ENCODE peak calls at places on chromosomes 5 and 9, in seven cellular contexts. Y is Peyer's patch; F is heart right ventricle; R is CD4-positive, alpha-beta memory T cell; P is neural progenitor cell; V is ovary; X is tibial artery. K is an unnamed sample.

GRCh38 chr5:25107878-25108277 is 463.1 kb upstream of the CDH10 start:
- DNase-seq in P (no peak), Y (no peak), F (no peak), X (no peak), R (no peak), V (no peak), K (no peak)

GRCh38 chr9:29657821-29658220 is 2084.5 kb upstream of the C9orf72 start:
- DNase-seq in R (no peak), X (no peak), F (no peak), Y (no peak), V (no peak), P (no peak), K (no peak)

GRCh38 chr5:107247427-107247826 is 423.3 kb downstream of the EFNA5 start:
- DNase-seq in R (no peak), Y (no peak), V (no peak), F (no peak), X (no peak), P (no peak), K (no peak)

GRCh38 chr9:72586388-72587160 is 65.2 kb downstream of the TMC1 start:
- DNase-seq in R (peak; percentile 68), X (no peak), V (peak; percentile 33), P (no peak), F (no peak), Y (no peak), K (no peak)

GRCh38 chr9:71719585-71719984 is 48.7 kb downstream of the CEMIP2 start:
- DNase-seq in R (no peak), X (no peak), F (no peak), V (no peak), P (no peak), Y (no peak), K (no peak)

GRCh38 chr9:69036799-69037198 is 1.2 kb downstream of the FXN start:
- DNase-seq in P (no peak), V (no peak), F (no peak), Y (no peak), X (no peak), R (no peak), K (no peak)

GRCh38 chr5:152331006-152331405 is 74.1 kb downstream of the NMUR2 start:
- DNase-seq in V (no peak), Y (no peak), X (no peak), P (no peak), R (no peak), F (no peak), K (no peak)

GRCh38 chr9:124452841-124453585 is 2.8 kb downstream of the ADGRD2 start:
- DNase-seq in V (no peak), X (peak; percentile 59), Y (no peak), F (no peak), P (no peak), R (no peak), K (no peak)

GRCh38 chr5:150209020-150209635 is 19.3 kb downstream of the SLC6A7 start:
- DNase-seq in Y (peak; percentile 17), V (no peak), F (no peak), R (no peak), P (peak; percentile 39), X (peak; percentile 94), K (no peak)

GRCh38 chr5:4651811-4652565 is 488.1 kb upstream of the ADAMTS16 start:
- DNase-seq in Y (no peak), V (no peak), F (no peak), P (no peak), R (no peak), X (no peak), K (no peak)

DNA sequence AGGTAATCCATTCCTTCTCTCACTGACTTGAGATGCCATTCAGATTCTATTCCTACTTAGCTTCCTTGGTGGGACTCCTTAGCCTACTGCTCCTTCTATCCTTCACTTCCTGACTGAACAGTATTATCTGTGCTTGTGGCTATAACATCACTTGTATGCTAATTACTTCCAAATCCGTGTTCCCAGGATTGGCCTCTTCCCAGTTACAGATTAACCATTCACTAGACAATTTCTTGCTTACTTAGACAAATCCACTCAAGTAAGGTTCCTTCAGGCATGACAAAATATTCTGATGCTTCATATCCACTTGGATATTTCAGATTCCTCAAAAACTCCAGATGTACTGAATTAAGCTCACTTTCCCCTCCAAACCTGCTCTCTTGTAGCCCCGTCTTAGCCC is 18.3 kb downstream of the LIFR start:
- DNase-seq in R (no peak), P (no peak), F (no peak), Y (no peak), V (no peak), X (no peak), K (no peak)
- H3K27ac ChIP-seq in R (no peak overlapping the region), P (no peak overlapping the region), F (no peak overlapping the region), Y (no peak overlapping the region), V (no peak overlapping the region), X (no peak overlapping the region), K (no peak overlapping the region)

GRCh38 chr5:127290019-127290945 is at the start of gene MEGF10:
- DNase-seq in X (no peak), P (peak; percentile 85), Y (no peak), F (peak; percentile 21), V (no peak), R (no peak), K (peak; percentile 71)

GRCh38 chr5:127288676-127289075 is 1.9 kb upstream of the MEGF10 start:
- DNase-seq in R (no peak), P (no peak), F (no peak), X (no peak), V (no peak), Y (no peak), K (no peak)

GRCh38 chr5:127293373-127293772 is 2.8 kb downstream of the MEGF10 start:
- DNase-seq in Y (no peak), V (no peak), R (no peak), F (no peak), P (no peak), X (no peak), K (no peak)

GRCh38 chr5:127292030-127292735 is 1.6 kb downstream of the MEGF10 start:
- DNase-seq in F (no peak), P (no peak), R (no peak), Y (no peak), X (no peak), V (no peak), K (no peak)

GRCh38 chr5:127290946-127291763 is 559 bp downstream of the MEGF10 start:
- DNase-seq in Y (no peak), V (no peak), F (no peak), R (no peak), P (peak; percentile 38), X (no peak), K (no peak)
- H3K4me3 ChIP-seq in Y (peak overlapping the region; percentile 40), V (peak overlapping the region; percentile 37), F (peak overlapping the region; percentile 20), R (no peak overlapping the region), P (peak overlapping the region; percentile 60), X (peak overlapping the region; percentile 42), K (peak overlapping the region; percentile 68)

DNA sequence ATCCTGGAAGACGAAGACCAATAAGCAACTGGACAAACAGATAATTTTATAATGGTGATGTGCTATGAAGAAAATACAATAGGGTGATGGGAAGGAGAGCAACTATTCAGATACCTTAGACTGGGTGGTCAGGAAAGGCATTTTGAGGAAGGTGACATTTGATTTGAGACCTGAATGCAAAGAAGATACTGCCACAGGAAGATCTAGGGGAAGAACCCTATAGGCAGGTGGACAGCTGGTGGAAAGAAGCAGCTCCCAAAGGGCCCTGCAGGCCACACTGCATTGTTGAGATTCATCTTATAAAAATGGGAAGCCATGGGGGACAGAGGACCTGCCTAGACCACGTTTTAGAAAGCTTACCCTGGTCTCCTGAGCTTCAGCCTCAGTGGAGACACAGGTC is 19.7 kb upstream of the CTNNA1 start:
- DNase-seq in R (no peak), Y (no peak), V (no peak), F (no peak), P (no peak), X (no peak), K (no peak)
- H3K27ac ChIP-seq in R (no peak overlapping the region), Y (no peak overlapping the region), V (no peak overlapping the region), F (no peak overlapping the region), P (no peak overlapping the region), X (no peak overlapping the region), K (no peak overlapping the region)

GRCh38 chr5:169979871-169980270 is 424 bp downstream of the INSYN2B start:
- DNase-seq in R (no peak), F (no peak), V (no peak), X (no peak), Y (no peak), P (no peak), K (no peak)

GRCh38 chr5:169978744-169979143 is 1.6 kb downstream of the INSYN2B start:
- DNase-seq in V (no peak), Y (no peak), P (no peak), R (no peak), F (no peak), X (no peak), K (no peak)

GRCh38 chr5:169980418-169981053 is at the start of gene INSYN2B:
- DNase-seq in Y (no peak), R (no peak), X (peak; percentile 66), P (peak; percentile 93), V (peak; percentile 75), F (peak; percentile 40), K (peak; percentile 88)
- H3K4me3 ChIP-seq in Y (no peak within 1 kb of the TSS), R (no peak within 1 kb of the TSS), X (no peak within 1 kb of the TSS), P (peak within 1 kb of the TSS; percentile 44), V (no peak within 1 kb of the TSS), F (no peak within 1 kb of the TSS), K (peak within 1 kb of the TSS; percentile 51)

GRCh38 chr9:76521244-76521673 is 62.3 kb downstream of the GCNT1 start:
- DNase-seq in R (no peak), F (no peak), V (no peak), P (no peak), X (no peak), Y (no peak), K (no peak)
- H3K27ac ChIP-seq in R (no peak overlapping the region), F (no peak overlapping the region), V (no peak overlapping the region), P (no peak overlapping the region), X (no peak overlapping the region), Y (no peak overlapping the region), K (no peak overlapping the region)

DNA sequence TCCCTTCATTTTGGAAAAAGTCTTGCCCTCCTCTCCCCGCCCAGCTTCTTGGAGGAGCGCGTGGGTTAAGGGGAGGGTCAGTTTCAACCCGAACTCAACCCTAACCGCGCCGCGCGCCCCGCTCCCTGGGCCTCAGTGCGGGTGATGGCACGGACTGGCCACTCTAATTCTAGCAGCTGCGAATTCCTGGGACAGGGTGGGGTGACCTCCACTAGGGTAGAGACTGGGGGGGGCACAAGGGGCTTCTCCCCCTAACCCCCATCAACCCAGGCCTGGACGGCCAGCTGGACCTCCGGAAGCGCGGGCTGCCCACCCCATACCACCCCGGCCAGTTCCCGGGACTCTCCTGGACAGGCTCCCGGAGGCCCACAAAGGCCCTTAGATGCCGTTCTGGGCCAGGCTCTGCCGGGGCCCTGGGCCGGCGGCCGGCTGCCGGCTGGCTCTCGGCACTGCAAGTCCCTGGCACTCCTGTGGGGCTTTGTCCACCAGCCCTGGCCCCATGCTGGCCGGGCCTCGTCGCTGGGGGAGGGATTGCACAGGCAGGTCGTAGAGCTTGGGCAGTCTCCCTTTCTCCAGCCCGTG is 7.2 kb upstream of the PSD2 start:
- DNase-seq in V (peak; percentile 27), Y (no peak), P (peak; percentile 61), F (peak; percentile 36), X (peak; percentile 77), R (no peak), K (peak; percentile 90)
- H3K4me3 ChIP-seq in V (peak overlapping the region; percentile 40), Y (peak overlapping the region; percentile 59), P (peak overlapping the region; percentile 76), F (peak overlapping the region; percentile 67), X (peak overlapping the region; percentile 68), R (no peak overlapping the region), K (peak overlapping the region; percentile 62)

DNA sequence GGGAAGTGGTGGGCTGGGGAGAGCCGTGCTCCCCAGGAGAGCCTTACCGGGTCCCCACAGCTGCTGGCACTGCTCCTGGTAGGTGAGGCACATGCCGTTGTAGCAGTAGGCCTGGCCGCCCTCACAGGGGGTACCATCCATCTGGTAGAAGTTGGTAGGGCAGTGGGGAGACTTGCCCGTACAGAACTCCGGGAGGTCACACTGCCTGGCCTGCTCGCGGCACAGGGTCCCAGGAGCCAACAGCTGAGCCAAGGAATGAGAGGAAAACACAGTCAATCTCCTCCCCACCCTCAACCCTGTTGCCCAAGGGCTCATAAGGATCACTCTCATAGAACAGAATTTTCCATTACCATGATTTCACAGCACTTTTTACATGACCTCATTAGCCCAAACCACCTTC is 36.8 kb downstream of the NIPAL4 start:
- DNase-seq in F (no peak), Y (no peak), P (no peak), V (no peak), R (no peak), X (no peak), K (no peak)
- H3K27ac ChIP-seq in F (no peak overlapping the region), Y (no peak overlapping the region), P (no peak overlapping the region), V (no peak overlapping the region), R (no peak overlapping the region), X (no peak overlapping the region), K (no peak overlapping the region)

K was measured in dorsolateral prefrontal cortex.